ENCODE peak calls at places on chromosomes 1 and 21, in four cellular contexts. B, K, P and N are unnamed samples.

GRCh38 chr1:183776731-183777130 is 28.2 kb upstream of the RGL1 start:
- DNase-seq in P (no peak), K (no peak), B (no peak), N (no peak)

GRCh38 chr1:202187040-202187671 is 6.4 kb upstream of the LGR6 start:
- DNase-seq in B (no peak), P (no peak), K (no peak), N (no peak)

GRCh38 chr21:37575536-37576083 is 209.0 kb downstream of the DYRK1A start:
- DNase-seq in K (no peak), B (no peak), P (no peak), N (no peak)

GRCh38 chr1:7005762-7006161 is 220.5 kb downstream of the CAMTA1 start:
- DNase-seq in P (no peak), K (no peak), B (no peak), N (no peak)

GRCh38 chr1:3469104-3469848 is 14.8 kb downstream of the ARHGEF16 start:
- DNase-seq in K (no peak), B (no peak), P (no peak), N (peak; percentile 1)

GRCh38 chr1:27605796-27606707 is 2.1 kb upstream of the AHDC1 start:
- DNase-seq in K (no peak), P (peak; percentile 51), B (no peak), N (peak; percentile 50)

GRCh38 chr21:38968887-38969543 is 163.3 kb downstream of the ETS2 start:
- DNase-seq in P (no peak), B (no peak), K (no peak), N (no peak)

GRCh38 chr1:200625381-200625824 is 4.9 kb upstream of the KIF14 start:
- DNase-seq in P (no peak), B (no peak), K (no peak), N (no peak)

GRCh38 chr21:38263493-38263892 is 6.7 kb downstream of the KCNJ15 start:
- DNase-seq in B (no peak), P (no peak), K (no peak), N (no peak)

GRCh38 chr1:36322085-36322785 is 1.2 kb downstream of the EVA1B start:
- DNase-seq in B (no peak), P (no peak), K (peak; percentile 51), N (no peak)

GRCh38 chr1:155322953-155323728 is 2.4 kb downstream of the RUSC1 start:
- DNase-seq in K (peak; percentile 86), P (peak; percentile 72), B (peak; percentile 83), N (peak; percentile 97)

GRCh38 chr1:75632350-75632949 is 21.5 kb upstream of the SLC44A5 start:
- DNase-seq in K (no peak), B (no peak), P (peak; percentile 13), N (peak; percentile 7)

GRCh38 chr1:23178931-23179330 is 10.3 kb upstream of the LUZP1 start:
- DNase-seq in K (no peak), B (no peak), P (no peak), N (no peak)

GRCh38 chr1:168225476-168226190 is at the start of gene SFT2D2:
- DNase-seq in B (peak; percentile 64), K (peak; percentile 79), P (peak; percentile 49), N (peak; percentile 88)

GRCh38 chr1:48470506-48470905 is 1.5 kb downstream of the SPATA6 start:
- DNase-seq in P (no peak), B (no peak), K (peak; percentile 41), N (no peak)

GRCh38 chr21:26843912-26844257 is 1.3 kb downstream of the ADAMTS1 start:
- DNase-seq in P (no peak), B (no peak), K (no peak), N (no peak)

GRCh38 chr1:58781541-58782307 is 2.1 kb downstream of the JUN start:
- DNase-seq in K (peak; percentile 79), B (peak; percentile 69), P (no peak), N (peak; percentile 65)

GRCh38 chr1:5909576-5910275 is 82.5 kb downstream of the NPHP4 start:
- DNase-seq in P (no peak), B (no peak), K (no peak), N (no peak)

GRCh38 chr1:91349524-91349923 is 55.1 kb downstream of the HFM1 start:
- DNase-seq in K (no peak), P (no peak), B (no peak), N (no peak)

GRCh38 chr1:199226163-199226562 is 587.3 kb downstream of the PTPRC start:
- DNase-seq in P (no peak), B (no peak), K (no peak), N (no peak)

GRCh38 chr1:162676087-162676486 is 43.8 kb downstream of the DDR2 start:
- DNase-seq in K (peak; percentile 45), P (no peak), B (no peak), N (no peak)

GRCh38 chr1:108847464-108847863 is 9.4 kb downstream of the AKNAD1 start:
- DNase-seq in B (no peak), K (no peak), P (no peak), N (no peak)

GRCh38 chr1:1577367-1578011 is 2.8 kb upstream of the SSU72 start:
- DNase-seq in P (no peak), B (no peak), K (no peak), N (no peak)

GRCh38 chr1:99827970-99828369 is 22.2 kb upstream of the AGL start:
- DNase-seq in P (no peak), K (no peak), B (no peak), N (no peak)

GRCh38 chr1:3432306-3432705 is 22.2 kb upstream of the ARHGEF16 start:
- DNase-seq in P (no peak), K (no peak), B (no peak), N (no peak)

GRCh38 chr21:42711667-42712066 is 58.2 kb downstream of the PDE9A start:
- DNase-seq in K (no peak), P (no peak), B (no peak), N (no peak)

GRCh38 chr21:27649323-27649722 is 682.4 kb upstream of the ADAMTS5 start:
- DNase-seq in P (no peak), K (no peak), B (no peak), N (no peak)

GRCh38 chr1:2240251-2241156 is 12.4 kb downstream of the SKI start:
- DNase-seq in K (peak; percentile 59), B (peak; percentile 84), P (no peak), N (peak; percentile 80)

GRCh38 chr1:226723640-226724532 is 15.2 kb downstream of the ITPKB start:
- DNase-seq in P (no peak), B (no peak), K (peak; percentile 53), N (no peak)

GRCh38 chr1:117631761-117632160 is 25.9 kb downstream of the TENT5C start:
- DNase-seq in P (no peak), B (no peak), K (no peak), N (no peak)

GRCh38 chr1:223887724-223888428 is 42.1 kb upstream of the TP53BP2 start:
- DNase-seq in B (no peak), K (no peak), P (peak; percentile 24), N (no peak)
- H3K4me3 ChIP-seq in B (no peak overlapping the region), K (no peak overlapping the region), P (no peak overlapping the region), N (no peak overlapping the region)

GRCh38 chr1:30984991-30985503 is 76.5 kb upstream of the SDC3 start:
- DNase-seq in K (no peak), B (no peak), P (no peak), N (no peak)

GRCh38 chr1:30986755-30987154 is 78.2 kb upstream of the SDC3 start:
- DNase-seq in K (no peak), P (no peak), B (no peak), N (no peak)

GRCh38 chr1:30984167-30984870 is 75.8 kb upstream of the SDC3 start:
- DNase-seq in B (no peak), P (no peak), K (no peak), N (no peak)

GRCh38 chr1:30990594-30990993 is 74.9 kb downstream of the PUM1 start:
- DNase-seq in B (no peak), P (no peak), K (no peak), N (no peak)

GRCh38 chr1:30988045-30988444 is 77.5 kb downstream of the PUM1 start:
- DNase-seq in P (no peak), B (no peak), K (no peak), N (no peak)
- H3K4me1 ChIP-seq in P (no peaks in the 10 kb centered on the region), B (peaks cover 13% of the 10 kb centered on the region), K (peaks cover 12% of the 10 kb centered on the region), N (no peaks in the 10 kb centered on the region)

GRCh38 chr1:181014431-181015257 is 8.0 kb downstream of the STX6 start:
- DNase-seq in B (no peak), P (no peak), K (no peak), N (no peak)

GRCh38 chr1:181013144-181013543 is 9.5 kb downstream of the STX6 start:
- DNase-seq in P (no peak), B (no peak), K (no peak), N (no peak)

GRCh38 chr1:181012203-181012520 is 10.5 kb downstream of the STX6 start:
- DNase-seq in P (no peak), K (no peak), B (no peak), N (no peak)

GRCh38 chr1:181011301-181012202 is 11.1 kb downstream of the STX6 start:
- DNase-seq in P (no peak), B (no peak), K (no peak), N (no peak)

DNA sequence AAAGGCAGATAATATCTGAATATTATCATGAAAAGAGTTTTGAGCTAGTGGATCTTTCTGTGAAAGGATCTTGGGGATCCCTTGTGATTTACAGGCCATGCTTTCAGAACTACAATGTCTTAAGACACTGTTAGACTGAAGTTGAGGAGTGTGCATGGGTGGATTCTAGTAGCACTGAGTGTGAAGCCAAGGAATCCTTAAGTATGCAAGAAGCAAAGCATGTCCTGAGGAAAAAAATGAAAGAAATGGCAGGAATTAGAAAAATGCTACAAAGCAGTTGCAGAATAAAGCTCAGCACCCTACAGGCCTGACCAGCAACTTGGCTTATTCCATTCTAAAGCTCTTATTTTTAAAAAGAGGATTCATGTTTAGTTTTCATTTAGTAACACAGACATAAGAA is 11.9 kb downstream of the STX6 start:
- DNase-seq in P (no peak), K (no peak), B (no peak), N (no peak)
- TF ChIP-seq CTCF in P (no peak), K (no peak), B (no peak), N (no peak)

GRCh38 chr1:41381691-41382530 is 20.7 kb downstream of the FOXO6 start:
- DNase-seq in B (no peak), P (peak; percentile 42), K (no peak), N (peak; percentile 43)

GRCh38 chr1:41380979-41381690 is 19.9 kb downstream of the FOXO6 start:
- DNase-seq in P (peak; percentile 18), B (peak; percentile 54), K (peak; percentile 85), N (peak; percentile 64)

GRCh38 chr1:41384579-41384978 is 23.3 kb downstream of the FOXO6 start:
- DNase-seq in B (no peak), K (no peak), P (no peak), N (no peak)

GRCh38 chr1:41382531-41383090 is 21.4 kb downstream of the FOXO6 start:
- DNase-seq in P (peak; percentile 22), K (peak; percentile 76), B (peak; percentile 62), N (no peak)

DNA sequence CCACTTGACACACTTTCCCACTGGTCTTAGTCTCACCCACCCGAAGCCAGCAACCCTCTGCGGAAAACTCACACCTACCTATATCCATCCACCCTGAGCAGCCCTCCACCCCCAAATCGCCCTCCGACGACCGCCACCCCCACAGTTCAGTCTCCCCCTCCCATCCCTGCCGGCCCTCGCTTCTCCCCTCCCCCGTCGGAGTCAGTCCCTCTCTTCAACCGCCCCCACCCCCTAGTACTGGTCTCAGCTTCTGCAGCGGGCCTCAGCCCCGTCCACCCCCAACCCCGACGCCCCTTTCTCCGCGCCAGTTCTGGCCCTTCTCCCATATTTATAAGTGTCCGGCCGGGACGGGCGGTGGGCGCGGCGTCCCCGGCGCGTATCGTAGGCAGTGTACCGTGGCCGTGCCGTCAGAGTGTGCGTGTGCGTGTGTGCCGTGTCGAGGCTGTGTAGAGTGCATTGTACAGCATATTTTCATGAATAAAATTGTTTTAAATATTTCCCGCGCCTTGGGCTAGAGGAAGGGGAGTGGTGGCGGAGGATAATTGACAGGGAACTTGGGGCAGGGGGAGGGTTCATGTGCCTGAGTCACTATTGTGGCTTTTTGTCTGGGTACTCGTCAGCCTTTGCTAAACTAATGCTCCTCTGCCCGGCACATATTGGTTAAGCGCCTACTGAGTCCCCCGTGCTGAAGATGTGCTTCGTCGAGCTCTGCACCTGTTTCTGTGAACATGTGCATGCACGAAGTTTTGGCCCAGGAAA is 22.0 kb downstream of the FOXO6 start:
- DNase-seq in P (no peak), K (no peak), B (no peak), N (no peak)
- H3K4me3 ChIP-seq in P (peak overlapping the region; percentile 73), K (peak overlapping the region; percentile 51), B (peak overlapping the region; percentile 93), N (no peak overlapping the region)